ENCODE peak calls at places on chromosome 5, in eight cellular contexts. C is H1, S is cardiac muscle cell, T is tibial artery, B is tibial nerve, P is uterus, X is OCI-LY7, L is IMR-90. K is an unnamed sample.
A peak's percentile ranks its signal among the peaks of the same experiment; 100 is the strongest.

GRCh38 chr5:72501475-72501874 is 5.7 kb downstream of the ZNF366 start:
- DNase-seq in C (no peak), S (no peak), T (no peak), B (no peak), P (no peak), X (no peak), L (peak; percentile 34), K (no peak)

GRCh38 chr5:177539411-177539810 is 15.0 kb downstream of the FAM193B start:
- DNase-seq in C (no peak), S (no peak), T (no peak), B (no peak), P (no peak), X (no peak), L (peak; percentile 77), K (no peak)

GRCh38 chr5:149062371-149063016 is 368 bp downstream of the SH3TC2 start:
- DNase-seq in C (no peak), S (no peak), T (no peak), B (no peak), P (peak; percentile 51), X (no peak), L (peak; percentile 88), K (peak; percentile 49)

GRCh38 chr5:179868541-179868940 is 9.9 kb upstream of the MRNIP start:
- DNase-seq in C (no peak), S (no peak), T (no peak), B (no peak), P (no peak), X (no peak), L (no peak), K (no peak)

GRCh38 chr5:157460921-157461792 is 1.1 kb downstream of the NIPAL4 start:
- DNase-seq in C (no peak), S (no peak), T (no peak), B (no peak), P (no peak), X (no peak), L (no peak), K (no peak)

GRCh38 chr5:93875693-93876092 is 134.3 kb upstream of the POU5F2 start:
- DNase-seq in C (no peak), S (no peak), T (no peak), B (no peak), P (no peak), X (no peak), L (no peak), K (no peak)

GRCh38 chr5:82661462-82661861 is 383.3 kb upstream of the RPS23 start:
- DNase-seq in C (no peak), S (no peak), T (no peak), B (no peak), P (no peak), X (no peak), L (no peak), K (no peak)

GRCh38 chr5:125526940-125527339 is 780.5 kb upstream of the ZNF608 start:
- DNase-seq in C (no peak), S (peak; percentile 54), T (no peak), B (no peak), P (peak; percentile 18), X (no peak), L (peak; percentile 4), K (peak; percentile 9)

GRCh38 chr5:38297830-38298608 is 39.7 kb downstream of the EGFLAM start:
- DNase-seq in C (no peak), S (no peak), T (no peak), B (no peak), P (no peak), X (no peak), L (no peak), K (no peak)

GRCh38 chr5:524442-525163 is at the start of gene SLC9A3:
- DNase-seq in C (no peak), S (no peak), T (no peak), B (no peak), P (no peak), X (no peak), L (no peak), K (no peak)

GRCh38 chr5:95810305-95811125 is 12.0 kb downstream of the GLRX start:
- DNase-seq in C (no peak), S (no peak), T (no peak), B (no peak), P (no peak), X (no peak), L (peak; percentile 37), K (no peak)

GRCh38 chr5:37071901-37072581 is 177.1 kb downstream of the CPLANE1 start:
- DNase-seq in C (no peak), S (no peak), T (no peak), B (no peak), P (no peak), X (no peak), L (peak; percentile 91), K (no peak)

GRCh38 chr5:170293273-170293672 is 4.3 kb downstream of the LCP2 start:
- DNase-seq in C (no peak), S (no peak), T (peak; percentile 79), B (no peak), P (no peak), X (no peak), L (no peak), K (no peak)

GRCh38 chr5:150538007-150538917 is 30.3 kb downstream of the NDST1 start:
- DNase-seq in C (no peak), S (no peak), T (no peak), B (no peak), P (no peak), X (no peak), L (peak; percentile 65), K (no peak)
- TF ChIP-seq CTCF in C (no peak), S (no peak), T (no peak), B (no peak), P (no peak), X (no peak), L (peak; percentile 19), K (no peak)

GRCh38 chr5:10306114-10306513 is 1.6 kb downstream of the CMBL start:
- DNase-seq in C (no peak), S (no peak), T (no peak), B (no peak), P (no peak), X (no peak), L (no peak), K (no peak)

GRCh38 chr5:10303699-10304170 is 4.0 kb downstream of the CMBL start:
- DNase-seq in C (no peak), S (no peak), T (no peak), B (no peak), P (no peak), X (no peak), L (no peak), K (no peak)

GRCh38 chr5:10306806-10307205 is 896 bp downstream of the CMBL start:
- DNase-seq in C (no peak), S (no peak), T (no peak), B (no peak), P (no peak), X (no peak), L (no peak), K (no peak)

GRCh38 chr5:10303201-10303600 is 4.5 kb downstream of the CMBL start:
- DNase-seq in C (no peak), S (no peak), T (no peak), B (no peak), P (no peak), X (no peak), L (no peak), K (no peak)

GRCh38 chr5:10304932-10305331 is 2.8 kb downstream of the CMBL start:
- DNase-seq in C (no peak), S (no peak), T (no peak), B (no peak), P (no peak), X (no peak), L (no peak), K (no peak)
- H3K9me3 ChIP-seq in C (peaks cover 5% of the 10 kb centered on the region), S (no peaks in the 10 kb centered on the region), T (no peaks in the 10 kb centered on the region), B (no peaks in the 10 kb centered on the region), P (no peaks in the 10 kb centered on the region), X (no peaks in the 10 kb centered on the region), L (no peaks in the 10 kb centered on the region), K (peaks cover 5% of the 10 kb centered on the region)

GRCh38 chr5:43602456-43602817 is 543 bp upstream of the NNT start:
- DNase-seq in C (no peak), S (peak; percentile 77), T (no peak), B (no peak), P (peak; percentile 33), X (peak; percentile 52), L (peak; percentile 50), K (peak; percentile 57)

GRCh38 chr5:43604699-43605098 is 1.7 kb downstream of the NNT start:
- DNase-seq in C (no peak), S (no peak), T (no peak), B (no peak), P (no peak), X (no peak), L (no peak), K (no peak)

GRCh38 chr5:43602818-43603534 is at the start of gene NNT:
- DNase-seq in C (peak; percentile 82), S (peak; percentile 78), T (peak; percentile 86), B (peak; percentile 56), P (peak; percentile 62), X (peak; percentile 84), L (peak; percentile 35), K (peak; percentile 86)

GRCh38 chr5:43603535-43604363 is 769 bp downstream of the NNT start:
- DNase-seq in C (no peak), S (peak; percentile 76), T (peak; percentile 90), B (peak; percentile 19), P (peak; percentile 29), X (peak; percentile 48), L (peak; percentile 33), K (no peak)

DNA sequence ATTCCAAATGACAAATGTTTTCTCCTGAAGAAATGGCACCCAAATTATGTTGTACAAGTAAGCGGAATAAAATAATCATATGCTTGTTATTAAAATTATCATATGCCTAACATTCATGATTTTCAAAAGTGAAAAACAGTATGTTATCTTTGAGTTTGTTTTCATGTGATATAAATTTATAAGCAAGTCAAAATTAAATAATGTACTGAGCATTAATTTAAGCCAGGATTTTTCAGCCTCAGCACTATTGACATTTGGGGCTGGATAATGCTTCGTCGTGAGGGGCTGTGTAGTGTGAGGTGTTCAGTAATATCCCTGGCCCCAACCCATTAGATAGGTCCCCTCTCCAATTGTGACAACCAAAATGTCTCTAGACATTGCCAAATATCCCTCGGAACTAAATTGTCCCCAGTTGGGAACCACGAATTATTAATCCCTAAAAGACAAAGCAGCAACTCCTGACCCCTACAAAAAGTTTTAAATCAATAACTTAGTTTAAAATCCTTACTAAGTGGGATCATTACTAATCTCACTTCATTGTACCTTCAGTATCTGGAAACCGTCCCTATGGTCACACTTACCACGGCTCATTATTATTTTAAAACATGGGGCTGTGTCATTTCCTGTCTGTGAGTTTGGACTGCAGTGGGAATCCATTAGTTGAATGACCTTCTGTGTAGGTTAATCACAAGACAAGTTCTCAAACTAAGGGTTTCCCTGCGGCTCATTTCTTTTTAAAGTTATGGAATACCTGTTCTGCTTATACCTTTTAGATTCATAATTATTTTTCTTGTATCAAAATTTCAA is 1.3 kb upstream of the NNT start:
- DNase-seq in C (no peak), S (peak; percentile 17), T (no peak), B (no peak), P (no peak), X (peak; percentile 51), L (peak; percentile 57), K (no peak)
- H3K4me1 ChIP-seq in C (peaks cover 9% of the 10 kb centered on the region), S (peaks cover 31% of the 10 kb centered on the region), T (no peaks in the 10 kb centered on the region), B (no peaks in the 10 kb centered on the region), P (no peaks in the 10 kb centered on the region), X (peaks cover 24% of the 10 kb centered on the region), L (peaks cover 2% of the 10 kb centered on the region), K (no peaks in the 10 kb centered on the region)

DNA sequence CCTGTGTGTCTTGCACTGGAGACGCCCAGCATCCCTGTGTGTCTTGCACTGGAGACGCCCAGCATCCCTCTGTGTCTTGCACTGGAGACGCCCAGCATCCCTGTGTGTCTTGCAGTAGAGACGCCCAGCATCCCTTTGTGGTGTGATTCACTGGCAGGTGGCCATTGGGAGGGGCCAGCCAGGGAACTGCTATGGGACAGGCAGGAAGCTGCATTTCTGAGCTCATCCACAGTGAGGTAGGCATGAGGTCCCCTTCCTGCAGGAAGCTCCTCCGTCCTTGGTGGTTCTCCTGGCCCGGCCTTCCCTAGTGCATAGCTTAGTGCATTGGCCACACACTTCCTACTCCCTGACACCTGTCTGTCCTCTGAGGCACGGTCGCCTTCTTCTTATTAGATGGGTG is 43.5 kb downstream of the IRX1 start:
- DNase-seq in C (no peak), S (no peak), T (no peak), B (no peak), P (no peak), X (no peak), L (no peak), K (no peak)
- TF ChIP-seq CTCF in C (peak; percentile 6), S (no peak), T (no peak), B (no peak), P (no peak), X (no peak), L (no peak), K (no peak)

K was measured in Caco-2.